ENCODE peak calls at places on chromosomes 11 and 22, in nine cellular contexts. One of them, this sample, is unnamed.

GRCh38 chr22:26471522-26471921 is 12.1 kb downstream of the HPS4 start:
- DNase-seq in thoracic aorta: no peak
- DNase-seq in DMS79: no peak
- DNase-seq in RCC 7860: peak; percentile 96
- DNase-seq in MM.1S: no peak
- DNase-seq in cerebellum: peak; percentile 60
- DNase-seq in activated CD4-positive, CD25-positive, alpha-beta regulatory T cell: no peak
- DNase-seq in lower leg skin: no peak
- DNase-seq in GM10248: no peak
- DNase-seq in this sample: no peak

GRCh38 chr22:42229455-42230149 is 40.9 kb downstream of the TCF20 start:
- DNase-seq in thoracic aorta: no peak
- DNase-seq in GM10248: no peak
- DNase-seq in lower leg skin: no peak
- DNase-seq in MM.1S: no peak
- DNase-seq in activated CD4-positive, CD25-positive, alpha-beta regulatory T cell: no peak
- DNase-seq in DMS79: no peak
- DNase-seq in RCC 7860: no peak
- DNase-seq in cerebellum: no peak
- DNase-seq in this sample: no peak

GRCh38 chr11:11909727-11910126 is 68.0 kb downstream of the USP47 start:
- DNase-seq in lower leg skin: no peak
- DNase-seq in RCC 7860: no peak
- DNase-seq in MM.1S: no peak
- DNase-seq in GM10248: no peak
- DNase-seq in activated CD4-positive, CD25-positive, alpha-beta regulatory T cell: no peak
- DNase-seq in cerebellum: no peak
- DNase-seq in DMS79: no peak
- DNase-seq in thoracic aorta: no peak
- DNase-seq in this sample: no peak

GRCh38 chr11:48044577-48044976 is 64.2 kb downstream of the PTPRJ start:
- DNase-seq in DMS79: no peak
- DNase-seq in thoracic aorta: no peak
- DNase-seq in activated CD4-positive, CD25-positive, alpha-beta regulatory T cell: no peak
- DNase-seq in lower leg skin: peak; percentile 57
- DNase-seq in MM.1S: no peak
- DNase-seq in cerebellum: no peak
- DNase-seq in GM10248: no peak
- DNase-seq in RCC 7860: no peak
- DNase-seq in this sample: no peak

GRCh38 chr11:128704517-128704916 is 10.6 kb downstream of the FLI1 start:
- DNase-seq in cerebellum: no peak
- DNase-seq in thoracic aorta: no peak
- DNase-seq in RCC 7860: no peak
- DNase-seq in activated CD4-positive, CD25-positive, alpha-beta regulatory T cell: no peak
- DNase-seq in lower leg skin: no peak
- DNase-seq in GM10248: no peak
- DNase-seq in MM.1S: no peak
- DNase-seq in DMS79: no peak
- DNase-seq in this sample: no peak

GRCh38 chr11:75768909-75769771 is 562 bp downstream of the DGAT2 start:
- DNase-seq in DMS79: no peak
- DNase-seq in thoracic aorta: no peak
- DNase-seq in cerebellum: no peak
- DNase-seq in MM.1S: no peak
- DNase-seq in GM10248: no peak
- DNase-seq in RCC 7860: no peak
- DNase-seq in lower leg skin: no peak
- DNase-seq in activated CD4-positive, CD25-positive, alpha-beta regulatory T cell: no peak
- DNase-seq in this sample: no peak

GRCh38 chr11:5666396-5666780 is 18.5 kb downstream of the TRIM5 start:
- DNase-seq in GM10248: no peak
- DNase-seq in activated CD4-positive, CD25-positive, alpha-beta regulatory T cell: no peak
- DNase-seq in DMS79: no peak
- DNase-seq in thoracic aorta: no peak
- DNase-seq in MM.1S: no peak
- DNase-seq in lower leg skin: no peak
- DNase-seq in cerebellum: no peak
- DNase-seq in RCC 7860: no peak
- DNase-seq in this sample: no peak

GRCh38 chr11:33452806-33453205 is 195.6 kb downstream of the HIPK3 start:
- DNase-seq in GM10248: no peak
- DNase-seq in RCC 7860: peak; percentile 65
- DNase-seq in activated CD4-positive, CD25-positive, alpha-beta regulatory T cell: no peak
- DNase-seq in cerebellum: no peak
- DNase-seq in thoracic aorta: no peak
- DNase-seq in lower leg skin: no peak
- DNase-seq in MM.1S: no peak
- DNase-seq in DMS79: no peak
- DNase-seq in this sample: no peak

GRCh38 chr11:3046641-3047040 is 10.6 kb downstream of the CARS1 start:
- DNase-seq in GM10248: no peak
- DNase-seq in thoracic aorta: no peak
- DNase-seq in cerebellum: no peak
- DNase-seq in DMS79: no peak
- DNase-seq in activated CD4-positive, CD25-positive, alpha-beta regulatory T cell: no peak
- DNase-seq in lower leg skin: no peak
- DNase-seq in MM.1S: no peak
- DNase-seq in RCC 7860: no peak
- DNase-seq in this sample: no peak

GRCh38 chr11:114078423-114078822 is 18.9 kb downstream of the ZBTB16 start:
- DNase-seq in DMS79: no peak
- DNase-seq in RCC 7860: no peak
- DNase-seq in thoracic aorta: no peak
- DNase-seq in lower leg skin: no peak
- DNase-seq in GM10248: no peak
- DNase-seq in cerebellum: no peak
- DNase-seq in MM.1S: peak; percentile 30
- DNase-seq in activated CD4-positive, CD25-positive, alpha-beta regulatory T cell: no peak
- DNase-seq in this sample: no peak